ENCODE peak calls at places on chromosomes 16 and 17, in six cellular contexts. Z is stimulated activated CD8-positive, alpha-beta memory T cell treated with anti-CD3 and anti-CD28 coated beads, Interleukin-7, amount 100 ng/mL, for 4 hours; R is stromal cell of bone marrow; I is NCI-H1092; N is endodermal cell; C is tibial nerve. B is an unnamed sample.

GRCh38 chr17:79044462-79044861 is 20.5 kb downstream of the C1QTNF1 start:
- DNase-seq in R (no peak), N (no peak), Z (no peak), I (no peak), C (no peak), B (no peak)

GRCh38 chr16:8751481-8752311 is 45.7 kb downstream of the TMEM186 start:
- DNase-seq in C (no peak), R (peak; percentile 14), I (no peak), Z (no peak), N (peak; percentile 75), B (no peak)

GRCh38 chr16:58211245-58211644 is 13.3 kb upstream of the CSNK2A2 start:
- DNase-seq in Z (no peak), I (no peak), R (no peak), C (no peak), N (no peak), B (no peak)

GRCh38 chr17:74566132-74566753 is 1.1 kb downstream of the CD300H start:
- DNase-seq in N (peak; percentile 93), Z (no peak), I (peak; percentile 5), R (no peak), C (no peak), B (no peak)

GRCh38 chr16:10181196-10182162 is 749 bp downstream of the GRIN2A start:
- DNase-seq in I (no peak), R (peak; percentile 32), C (no peak), Z (no peak), N (peak; percentile 95), B (peak; percentile 5)

GRCh38 chr16:69150146-69150865 is 17.9 kb downstream of the UTP4 start:
- DNase-seq in R (peak; percentile 66), N (peak; percentile 80), Z (peak; percentile 16), I (peak; percentile 45), C (no peak), B (peak; percentile 32)

GRCh38 chr17:29412780-29413565 is 22.8 kb downstream of the TAOK1 start:
- DNase-seq in N (no peak), Z (no peak), R (peak; percentile 41), C (no peak), I (no peak), B (no peak)

GRCh38 chr16:75264999-75265910 is 13.8 kb upstream of the BCAR1 start:
- DNase-seq in N (peak; percentile 73), I (no peak), R (no peak), C (no peak), Z (no peak), B (no peak)

GRCh38 chr17:59769891-59770290 is 62.4 kb downstream of the VMP1 start:
- DNase-seq in N (no peak), R (no peak), I (no peak), C (no peak), Z (no peak), B (no peak)

GRCh38 chr17:17971431-17972125 is 622 bp downstream of the TOM1L2 start:
- DNase-seq in N (no peak), R (no peak), C (no peak), Z (no peak), I (no peak), B (no peak)

GRCh38 chr16:86298166-86299131 is 211.9 kb upstream of the FOXF1 start:
- DNase-seq in R (no peak), C (no peak), I (no peak), N (no peak), Z (no peak), B (no peak)

GRCh38 chr17:7713782-7714181 is 3.8 kb upstream of the DNAH2 start:
- DNase-seq in N (no peak), I (no peak), R (no peak), C (no peak), Z (no peak), B (no peak)

GRCh38 chr16:50910698-50911025 is 168.8 kb downstream of the CYLD start:
- DNase-seq in Z (no peak), I (no peak), N (no peak), C (no peak), R (no peak), B (no peak)

GRCh38 chr16:84482951-84483881 is 21.2 kb downstream of the MEAK7 start:
- DNase-seq in R (no peak), C (no peak), Z (no peak), N (no peak), I (no peak), B (no peak)

GRCh38 chr17:32486091-32486700 is 597 bp upstream of the CDK5R1 start:
- DNase-seq in R (peak; percentile 50), I (peak; percentile 80), N (peak; percentile 93), C (no peak), Z (peak; percentile 68), B (peak; percentile 63)

GRCh38 chr17:2222901-2223616 is 80.5 kb downstream of the SMG6 start:
- DNase-seq in I (no peak), R (peak; percentile 73), C (peak; percentile 50), Z (peak; percentile 59), N (no peak), B (no peak)

GRCh38 chr16:9412362-9413311 is 321.2 kb downstream of the HAPSTR1 start:
- DNase-seq in I (no peak), C (no peak), R (no peak), Z (no peak), N (no peak), B (no peak)

GRCh38 chr17:42774066-42774750 is 959 bp downstream of the VPS25 start:
- DNase-seq in I (no peak), Z (no peak), C (no peak), R (no peak), N (no peak), B (no peak)

GRCh38 chr17:7705269-7706255 is 560 bp downstream of the EFNB3 start:
- DNase-seq in Z (no peak), N (peak; percentile 84), C (no peak), I (no peak), R (no peak), B (no peak)

GRCh38 chr17:2700491-2701141 is 10.9 kb downstream of the CLUH start:
- DNase-seq in N (peak; percentile 44), R (no peak), I (no peak), Z (no peak), C (peak; percentile 7), B (peak; percentile 100)

GRCh38 chr16:1707193-1707790 is 1.3 kb downstream of the MAPK8IP3 start:
- DNase-seq in R (no peak), I (no peak), Z (no peak), C (no peak), N (peak; percentile 60), B (no peak)

GRCh38 chr17:77909236-77909635 is 49.3 kb upstream of the TNRC6C start:
- DNase-seq in R (no peak), C (no peak), N (peak; percentile 43), I (no peak), Z (no peak), B (peak; percentile 39)

B was measured in DMS 273 treated with DMSO at 0.1 percent for 48 hours.